ENCODE peak calls at places on chromosomes 11 and 22, in six cellular contexts. J, X, E, D, B and L are unnamed samples.

GRCh38 chr11:1570531-1570895 is 1.6 kb downstream of the DUSP8 start:
- DNase-seq in J (no peak), X (peak; percentile 47), E (no peak), D (peak; percentile 17), B (no peak), L (no peak)

GRCh38 chr22:19721486-19722172 is 1.7 kb upstream of the GP1BB start:
- DNase-seq in J (no peak), X (peak; percentile 89), E (no peak), D (no peak), B (no peak), L (no peak)

GRCh38 chr22:40213478-40213877 is 35.8 kb downstream of the TNRC6B start:
- DNase-seq in J (no peak), X (no peak), E (no peak), D (no peak), B (no peak), L (no peak)

GRCh38 chr11:103947566-103947919 is 88.9 kb upstream of the DDI1 start:
- DNase-seq in J (no peak), X (peak; percentile 61), E (no peak), D (no peak), B (no peak), L (no peak)

GRCh38 chr22:25027959-25028840 is 75.7 kb downstream of the KIAA1671 start:
- DNase-seq in J (no peak), X (peak; percentile 71), E (no peak), D (peak; percentile 31), B (peak; percentile 21), L (no peak)

GRCh38 chr11:130585545-130585944 is 137.1 kb downstream of the ADAMTS15 start:
- DNase-seq in J (no peak), X (peak; percentile 91), E (no peak), D (no peak), B (peak; percentile 27), L (no peak)

GRCh38 chr11:76293189-76293631 is 86.9 kb upstream of the WNT11 start:
- DNase-seq in J (no peak), X (peak; percentile 15), E (no peak), D (no peak), B (no peak), L (no peak)

GRCh38 chr11:26442131-26442530 is 110.2 kb downstream of the ANO3 start:
- DNase-seq in J (no peak), X (peak; percentile 78), E (no peak), D (no peak), B (no peak), L (no peak)

GRCh38 chr11:76770642-76771445 is 12.3 kb upstream of the TSKU start:
- DNase-seq in J (no peak), X (peak; percentile 93), E (no peak), D (peak; percentile 75), B (peak; percentile 21), L (no peak)

GRCh38 chr11:4184163-4184916 is 89.7 kb downstream of the RRM1 start:
- DNase-seq in J (no peak), X (no peak), E (no peak), D (peak; percentile 75), B (no peak), L (no peak)

GRCh38 chr22:50737728-50738648 is at the start of gene ACR:
- DNase-seq in J (no peak), X (peak; percentile 49), E (no peak), D (no peak), B (no peak), L (no peak)

GRCh38 chr11:19763315-19763714 is 50.7 kb downstream of the NAV2 start:
- DNase-seq in J (no peak), X (no peak), E (no peak), D (no peak), B (no peak), L (no peak)

GRCh38 chr22:37362618-37363017 is 64.7 kb downstream of the ELFN2 start:
- DNase-seq in J (no peak), X (no peak), E (no peak), D (no peak), B (no peak), L (no peak)

GRCh38 chr22:42174062-42174461 is 43.5 kb upstream of the CYP2D6 start:
- DNase-seq in J (no peak), X (no peak), E (no peak), D (no peak), B (no peak), L (peak; percentile 8)

GRCh38 chr11:1261241-1262071 is 38.6 kb downstream of the MUC5B start:
- DNase-seq in J (no peak), X (no peak), E (no peak), D (no peak), B (no peak), L (no peak)